ENCODE peak calls at places on chromosomes 3 and 15, in five cellular contexts. G is heart left ventricle, C is breast epithelium, O is IMR-90, X is K562. D is an unnamed sample.

GRCh38 chr3:176961916-176962315 is 235.4 kb downstream of the TBL1XR1 start:
- DNase-seq in O (peak; percentile 60), X (no peak), G (no peak), C (no peak), D (no peak)

GRCh38 chr3:98086873-98087272 is at the start of gene OR5AC2:
- DNase-seq in X (no peak), C (no peak), O (no peak), G (no peak), D (no peak)

GRCh38 chr3:12663311-12663935 is 494 bp downstream of the RAF1 start:
- DNase-seq in X (peak; percentile 80), G (peak; percentile 49), O (no peak), C (peak; percentile 48), D (no peak)

GRCh38 chr3:12979151-12979946 is 93.9 kb downstream of the IQSEC1 start:
- DNase-seq in G (no peak), X (no peak), C (no peak), O (no peak), D (peak; percentile 60)

GRCh38 chr3:111173906-111174305 is 102.3 kb downstream of the NECTIN3 start:
- DNase-seq in G (no peak), O (no peak), X (no peak), C (no peak), D (no peak)

GRCh38 chr15:36925671-36926421 is 174.5 kb downstream of the MEIS2 start:
- DNase-seq in O (no peak), G (no peak), C (no peak), X (no peak), D (no peak)

GRCh38 chr3:102181202-102181920 is 253.5 kb upstream of the ZPLD1 start:
- DNase-seq in O (peak; percentile 88), C (no peak), G (no peak), X (no peak), D (no peak)

GRCh38 chr3:56758539-56758981 is 43.2 kb downstream of the ARHGEF3 start:
- DNase-seq in O (peak; percentile 91), X (no peak), G (no peak), C (peak; percentile 61), D (no peak)

GRCh38 chr3:159273608-159274007 is 471.8 kb downstream of the MFSD1 start:
- DNase-seq in G (peak; percentile 37), O (peak; percentile 43), X (no peak), C (no peak), D (peak; percentile 24)

GRCh38 chr3:192133271-192133670 is 594.1 kb downstream of the FGF12 start:
- DNase-seq in X (no peak), G (no peak), C (no peak), O (no peak), D (no peak)

GRCh38 chr3:14403636-14404395 is 1.4 kb downstream of the SLC6A6 start:
- DNase-seq in O (no peak), G (peak; percentile 76), X (no peak), C (no peak), D (no peak)

GRCh38 chr3:135559802-135560201 is 405.7 kb upstream of the PPP2R3A start:
- DNase-seq in G (no peak), X (no peak), C (no peak), O (no peak), D (no peak)

GRCh38 chr3:150599611-150600297 is 3.4 kb upstream of the SELENOT start:
- DNase-seq in G (no peak), O (peak; percentile 89), C (no peak), X (no peak), D (no peak)

GRCh38 chr3:155753038-155753647 is 8.3 kb upstream of the PLCH1 start:
- DNase-seq in C (no peak), X (no peak), G (no peak), O (peak; percentile 39), D (peak; percentile 50)

GRCh38 chr3:25679642-25680302 is 15.1 kb upstream of the TOP2B start:
- DNase-seq in X (no peak), C (no peak), G (no peak), O (no peak), D (no peak)

GRCh38 chr3:173838644-173839043 is 441.1 kb downstream of the NLGN1 start:
- DNase-seq in G (no peak), C (no peak), X (no peak), O (no peak), D (no peak)

GRCh38 chr15:59185725-59186124 is 20.9 kb upstream of the LDHAL6B start:
- DNase-seq in O (no peak), C (no peak), X (no peak), G (no peak), D (peak; percentile 11)

GRCh38 chr15:74955796-74956647 is 550 bp downstream of the RPP25 start:
- DNase-seq in O (peak; percentile 26), G (peak; percentile 80), C (peak; percentile 35), X (peak; percentile 75), D (peak; percentile 84)

GRCh38 chr3:128285042-128285924 is 132.0 kb downstream of the EEFSEC start:
- DNase-seq in C (no peak), G (no peak), O (no peak), X (no peak), D (no peak)

GRCh38 chr3:127255516-127255915 is 32.3 kb downstream of the PRR20G start:
- DNase-seq in X (no peak), G (no peak), C (no peak), O (no peak), D (no peak)

GRCh38 chr3:40725026-40725425 is 200.3 kb downstream of the ZNF621 start:
- DNase-seq in C (no peak), O (no peak), G (no peak), X (no peak), D (no peak)

GRCh38 chr3:59258591-59258990 is 208.8 kb upstream of the CFAP20DC start:
- DNase-seq in X (no peak), C (no peak), O (no peak), G (no peak), D (no peak)

GRCh38 chr3:134991472-134992010 is 196.5 kb downstream of the EPHB1 start:
- DNase-seq in O (no peak), X (no peak), C (no peak), G (no peak), D (no peak)

GRCh38 chr3:31709005-31709404 is 176.3 kb downstream of the STT3B start:
- DNase-seq in G (no peak), X (no peak), O (peak; percentile 27), C (no peak), D (no peak)

GRCh38 chr15:40695469-40695910 is 516 bp downstream of the RAD51 start:
- DNase-seq in C (no peak), G (no peak), X (no peak), O (peak; percentile 11), D (peak; percentile 87)

DNA sequence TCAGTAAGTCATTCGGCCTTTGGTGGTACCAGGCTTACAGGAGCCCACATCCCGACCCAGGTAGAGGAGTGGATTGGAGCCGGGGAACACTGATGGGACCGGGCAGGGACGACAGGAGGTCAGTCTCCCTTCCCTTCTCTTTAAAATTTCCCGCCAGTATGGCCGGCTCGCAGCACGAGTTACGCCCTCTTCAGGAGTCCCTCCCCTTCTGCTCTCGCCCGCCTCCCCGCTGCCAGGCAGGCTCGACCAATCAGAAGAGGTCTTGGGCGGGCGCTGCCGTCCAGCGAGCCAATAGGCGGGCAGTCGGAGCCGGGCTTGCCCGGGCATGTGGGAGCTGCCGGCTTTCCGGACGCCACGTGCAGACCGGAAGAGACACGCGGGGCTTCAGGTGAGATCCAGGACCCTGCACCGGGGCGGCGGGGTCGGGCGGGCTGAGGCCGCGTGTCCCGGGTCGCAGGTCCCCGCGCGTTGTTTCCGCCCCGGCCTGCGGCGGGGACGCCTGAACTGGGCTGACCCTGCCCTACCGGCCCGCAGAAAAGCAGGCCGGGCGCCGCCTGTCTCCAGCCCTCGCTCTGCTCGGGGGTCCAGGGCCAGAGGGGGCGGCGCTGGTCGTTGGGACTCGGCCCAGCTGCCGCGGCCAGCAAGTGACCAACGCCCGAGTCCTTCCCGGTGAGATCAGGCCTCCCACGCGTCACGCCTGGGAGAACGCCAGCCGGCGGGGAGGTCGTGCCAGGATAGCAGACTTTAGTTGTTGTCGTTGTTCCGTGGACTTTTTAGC is at the start of gene AEN:
- DNase-seq in G (peak; percentile 95), X (peak; percentile 99), C (peak; percentile 97), O (peak; percentile 95), D (peak; percentile 96)
- TF ChIP-seq POLR2A in G (peak; percentile 49), X (peak; percentile 77), C (no peak), O (peak; percentile 84), D (peak; percentile 76)

GRCh38 chr15:93072440-93073394 is 16.3 kb downstream of the RGMA start:
- DNase-seq in C (no peak), X (peak; percentile 80), G (peak; percentile 89), O (peak; percentile 23), D (no peak)
- TF ChIP-seq POLR2A in C (no peak), X (no peak), G (peak; percentile 62), O (no peak), D (no peak)

GRCh38 chr15:73941871-73942635 is 15.8 kb downstream of the LOXL1 start:
- DNase-seq in O (no peak), C (no peak), G (no peak), X (no peak), D (no peak)
- TF ChIP-seq POLR2A in O (no peak), C (no peak), G (no peak), X (no peak), D (no peak)

GRCh38 chr3:18544135-18544534 is 119.0 kb upstream of the SATB1 start:
- DNase-seq in X (no peak), C (no peak), O (no peak), G (no peak), D (no peak)

DNA sequence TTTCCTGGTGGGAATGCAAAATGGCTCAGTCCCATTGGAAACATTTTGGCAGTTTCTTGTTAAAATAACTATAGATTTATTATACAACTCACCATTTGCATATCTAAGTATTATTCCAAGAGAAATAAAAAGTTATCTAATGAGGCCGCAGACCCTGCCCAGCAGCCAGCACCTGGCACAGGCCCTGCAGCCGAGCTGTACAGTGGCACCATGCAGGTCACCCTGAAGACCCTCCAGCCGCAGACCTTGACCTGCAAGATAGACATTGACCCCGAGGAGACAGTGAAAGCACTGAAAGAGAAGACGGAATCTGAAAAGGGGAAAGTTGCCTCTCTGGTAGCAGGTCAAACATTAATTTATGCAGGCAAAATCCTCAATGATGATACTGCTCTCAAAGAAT is 113.3 kb upstream of the SATB1 start:
- DNase-seq in X (no peak), G (no peak), C (no peak), O (no peak), D (no peak)
- TF ChIP-seq POLR2A in X (no peak), G (no peak), C (no peak), O (no peak), D (no peak)

GRCh38 chr3:45226206-45226915 is at the start of gene TMEM158:
- DNase-seq in G (peak; percentile 83), O (peak; percentile 70), C (peak; percentile 71), X (peak; percentile 99), D (peak; percentile 76)
- TF ChIP-seq POLR2A in G (no peak), O (peak; percentile 79), C (no peak), X (no peak), D (no peak)

DNA sequence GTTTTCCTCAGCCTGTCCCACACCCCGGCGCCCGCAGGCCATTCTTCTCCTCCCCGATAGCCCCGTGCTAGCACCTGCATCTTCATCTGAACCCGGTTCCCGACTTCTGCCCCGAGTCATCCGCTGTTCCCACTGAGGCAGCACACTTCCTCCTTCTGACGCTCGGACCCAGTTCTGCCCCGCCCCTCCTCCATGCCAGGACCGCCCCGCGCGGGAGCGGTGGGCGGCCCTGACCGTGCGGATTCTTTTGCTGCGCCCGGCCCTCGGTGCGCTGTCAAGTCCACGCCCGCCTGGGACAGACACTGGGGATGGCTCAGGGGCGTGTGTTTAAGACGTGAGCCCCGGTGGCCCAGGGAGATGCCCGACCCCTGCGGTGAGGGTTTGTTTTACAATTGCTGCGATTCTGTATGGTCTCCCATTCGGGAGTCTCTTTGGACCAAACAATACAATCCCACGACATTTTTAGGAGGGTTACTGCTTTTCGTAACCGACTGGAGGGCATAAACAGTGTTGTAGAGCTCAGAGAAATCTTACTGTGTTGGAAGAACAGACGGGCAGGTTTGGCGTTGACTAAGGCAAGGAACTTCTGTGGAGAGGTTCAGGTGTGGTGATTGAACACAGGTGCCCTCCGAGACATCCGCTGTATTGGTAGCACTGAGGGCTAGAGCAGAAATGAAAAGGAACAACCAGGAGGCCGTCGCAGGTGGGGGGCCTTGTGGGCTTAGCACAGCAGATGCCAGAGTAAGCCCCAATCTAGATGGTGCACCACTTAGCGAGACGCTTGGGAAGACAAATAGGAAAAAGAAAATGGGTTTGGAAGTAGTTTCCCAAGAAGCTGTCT is 716 bp downstream of the PTPN23 start:
- DNase-seq in G (peak; percentile 85), X (peak; percentile 91), O (peak; percentile 85), C (peak; percentile 75), D (peak; percentile 91)
- TF ChIP-seq POLR2A in G (no peak), X (no peak), O (peak; percentile 38), C (no peak), D (no peak)

D was measured in erythroblast.